ENCODE peak calls at places on chromosomes 1 and 21, in four cellular contexts. B is fibroblast of lung, W is thoracic aorta, G is PC-3. O is an unnamed sample.
A peak's percentile ranks its signal among the peaks of the same experiment; 100 is the strongest.

GRCh38 chr1:245978915-245979314 is 528.2 kb downstream of the SMYD3 start:
- DNase-seq in B (peak; percentile 70), W (no peak), G (no peak), O (no peak)

GRCh38 chr1:227793948-227794812 is 21.3 kb upstream of the PRSS38 start:
- DNase-seq in B (peak; percentile 94), W (no peak), G (no peak), O (no peak)

GRCh38 chr1:214623430-214623829 is 20.4 kb downstream of the CENPF start:
- DNase-seq in B (no peak), W (no peak), G (peak; percentile 81), O (no peak)

GRCh38 chr1:116855788-116856187 is 53.9 kb upstream of the PTGFRN start:
- DNase-seq in B (peak; percentile 82), W (no peak), G (no peak), O (no peak)

GRCh38 chr21:43972850-43973633 is 39.1 kb upstream of the TRAPPC10 start:
- DNase-seq in B (no peak), W (no peak), G (no peak), O (no peak)

GRCh38 chr1:201789245-201789644 is 39.7 kb upstream of the IPO9 start:
- DNase-seq in B (no peak), W (no peak), G (no peak), O (no peak)

GRCh38 chr1:154329152-154329521 is 3.8 kb downstream of the ATP8B2 start:
- DNase-seq in B (peak; percentile 40), W (no peak), G (no peak), O (no peak)

GRCh38 chr1:97053275-97053674 is 331.7 kb downstream of the PTBP2 start:
- DNase-seq in B (no peak), W (no peak), G (no peak), O (no peak)

GRCh38 chr1:242515555-242515954 is 8.9 kb downstream of the PLD5 start:
- DNase-seq in B (no peak), W (no peak), G (no peak), O (no peak)

GRCh38 chr1:156583821-156584622 is 4.5 kb downstream of the TTC24 start:
- DNase-seq in B (peak; percentile 72), W (no peak), G (peak; percentile 95), O (no peak)

GRCh38 chr1:170145691-170146676 is at the start of gene NTMT2:
- DNase-seq in B (peak; percentile 64), W (no peak), G (no peak), O (no peak)

GRCh38 chr1:26994020-26994745 is 691 bp downstream of the TRNP1 start:
- DNase-seq in B (no peak), W (no peak), G (no peak), O (no peak)

GRCh38 chr1:218476385-218476784 is 131.2 kb downstream of the TGFB2 start:
- DNase-seq in B (peak; percentile 96), W (no peak), G (peak; percentile 97), O (no peak)

GRCh38 chr1:12595839-12596821 is 21.9 kb downstream of the DHRS3 start:
- DNase-seq in B (peak; percentile 99), W (peak; percentile 83), G (peak; percentile 92), O (peak; percentile 95)

GRCh38 chr1:165871311-165872067 is 44.1 kb downstream of the UCK2 start:
- DNase-seq in B (peak; percentile 73), W (no peak), G (peak; percentile 33), O (no peak)

GRCh38 chr1:114979278-114979891 is 50.2 kb upstream of the TSHB start:
- DNase-seq in B (peak; percentile 35), W (peak; percentile 8), G (peak; percentile 89), O (no peak)

GRCh38 chr1:232179896-232180760 is 449.8 kb downstream of the SIPA1L2 start:
- DNase-seq in B (no peak), W (no peak), G (no peak), O (peak; percentile 77)

GRCh38 chr21:17765207-17765606 is 53.9 kb downstream of the C21orf91 start:
- DNase-seq in B (no peak), W (no peak), G (no peak), O (no peak)

GRCh38 chr1:19359357-19359756 is 47.2 kb downstream of the SLC66A1 start:
- DNase-seq in B (no peak), W (no peak), G (no peak), O (no peak)

GRCh38 chr1:20847619-20848080 is 60.5 kb upstream of the HP1BP3 start:
- DNase-seq in B (peak; percentile 90), W (no peak), G (peak; percentile 89), O (no peak)

GRCh38 chr1:22930235-22930912 is 42.3 kb downstream of the LACTBL1 start:
- DNase-seq in B (peak; percentile 8), W (no peak), G (peak; percentile 64), O (no peak)

GRCh38 chr21:41393876-41394465 is 32.1 kb upstream of the MX1 start:
- DNase-seq in B (no peak), W (no peak), G (no peak), O (peak; percentile 77)

GRCh38 chr1:80217377-80217986 is 1211.0 kb upstream of the ADGRL4 start:
- DNase-seq in B (peak; percentile 59), W (no peak), G (peak; percentile 73), O (no peak)

GRCh38 chr1:207316141-207316540 is 5.3 kb upstream of the CD55 start:
- DNase-seq in B (no peak), W (no peak), G (peak; percentile 94), O (no peak)

GRCh38 chr1:203461717-203462116 is 13.9 kb upstream of the PRELP start:
- DNase-seq in B (no peak), W (no peak), G (no peak), O (no peak)

GRCh38 chr1:201259476-201260235 is 23.6 kb upstream of the PKP1 start:
- DNase-seq in B (peak; percentile 54), W (no peak), G (no peak), O (peak; percentile 94)

GRCh38 chr1:60952566-60953215 is 129.7 kb upstream of the NFIA start:
- DNase-seq in B (no peak), W (no peak), G (no peak), O (no peak)

GRCh38 chr21:22096314-22096713 is 1098.1 kb downstream of the NCAM2 start:
- DNase-seq in B (no peak), W (no peak), G (no peak), O (no peak)

GRCh38 chr1:15382601-15383518 is 26.8 kb upstream of the EFHD2 start:
- DNase-seq in B (no peak), W (no peak), G (no peak), O (no peak)

GRCh38 chr1:224498574-224499170 is 64.1 kb upstream of the WDR26 start:
- DNase-seq in B (peak; percentile 93), W (no peak), G (peak; percentile 94), O (no peak)

GRCh38 chr1:55375617-55376258 is 160.6 kb upstream of the USP24 start:
- DNase-seq in B (peak; percentile 25), W (no peak), G (peak; percentile 58), O (no peak)

GRCh38 chr1:205314986-205315618 is 6.4 kb downstream of the NUAK2 start:
- DNase-seq in B (no peak), W (no peak), G (no peak), O (no peak)

GRCh38 chr1:5994713-5995621 is 2.7 kb upstream of the NPHP4 start:
- DNase-seq in B (no peak), W (no peak), G (no peak), O (no peak)

GRCh38 chr1:172778461-172779455 is 119.9 kb downstream of the FASLG start:
- DNase-seq in B (no peak), W (no peak), G (peak; percentile 52), O (no peak)
- TF ChIP-seq CTCF in B (no peak), W (no peak), G (peak; percentile 68), O (no peak)

GRCh38 chr1:223364685-223365382 is 858 bp upstream of the SUSD4 start:
- DNase-seq in B (peak; percentile 11), W (no peak), G (no peak), O (no peak)
- H3K4me3 ChIP-seq in B (no peak overlapping the region), W (peak overlapping the region; percentile 73), G (peak overlapping the region; percentile 53), O (peak overlapping the region; percentile 55)

GRCh38 chr21:27369234-27369633 is 402.3 kb upstream of the ADAMTS5 start:
- DNase-seq in B (no peak), W (no peak), G (no peak), O (no peak)
- H3K9me3 ChIP-seq in B (no peaks in the 10 kb centered on the region), W (no peaks in the 10 kb centered on the region), G (peaks cover 4% of the 10 kb centered on the region), O (no peaks in the 10 kb centered on the region)

GRCh38 chr1:183239793-183240625 is 53.9 kb downstream of the LAMC2 start:
- DNase-seq in B (no peak), W (no peak), G (no peak), O (peak; percentile 88)

GRCh38 chr1:183241446-183241845 is 55.4 kb downstream of the LAMC2 start:
- DNase-seq in B (peak; percentile 40), W (no peak), G (no peak), O (peak; percentile 22)

GRCh38 chr1:183238071-183238470 is 52.0 kb downstream of the LAMC2 start:
- DNase-seq in B (peak; percentile 79), W (no peak), G (peak; percentile 17), O (no peak)

GRCh38 chr1:183237046-183237445 is 51.0 kb downstream of the LAMC2 start:
- DNase-seq in B (no peak), W (no peak), G (no peak), O (no peak)

GRCh38 chr1:183239220-183239742 is 53.2 kb downstream of the LAMC2 start:
- DNase-seq in B (no peak), W (no peak), G (no peak), O (no peak)
- TF ChIP-seq CTCF in B (no peak), W (no peak), G (no peak), O (no peak)

GRCh38 chr21:32132911-32133310 is 145.9 kb downstream of the MIS18A start:
- DNase-seq in B (no peak), W (no peak), G (no peak), O (no peak)

GRCh38 chr21:32131164-32131563 is 147.7 kb downstream of the MIS18A start:
- DNase-seq in B (no peak), W (no peak), G (no peak), O (no peak)

GRCh38 chr21:32131960-32132359 is 146.9 kb downstream of the MIS18A start:
- DNase-seq in B (peak; percentile 42), W (no peak), G (peak; percentile 34), O (no peak)

GRCh38 chr21:32132409-32132808 is 146.4 kb downstream of the MIS18A start:
- DNase-seq in B (no peak), W (no peak), G (no peak), O (no peak)

GRCh38 chr21:32130031-32130891 is 148.6 kb downstream of the MIS18A start:
- DNase-seq in B (no peak), W (no peak), G (no peak), O (no peak)
- H3K4me3 ChIP-seq in B (no peak overlapping the region), W (no peak overlapping the region), G (no peak overlapping the region), O (no peak overlapping the region)

GRCh38 chr21:34156957-34157356 is 83.6 kb downstream of the MRPS6 start:
- DNase-seq in B (no peak), W (no peak), G (no peak), O (no peak)
- H3K9me3 ChIP-seq in B (no peaks in the 10 kb centered on the region), W (no peaks in the 10 kb centered on the region), G (no peaks in the 10 kb centered on the region), O (no peaks in the 10 kb centered on the region)

GRCh38 chr21:31514598-31514997 is 144.9 kb upstream of the SOD1 start:
- DNase-seq in B (peak; percentile 26), W (no peak), G (no peak), O (no peak)
- TF ChIP-seq CTCF in B (no peak), W (no peak), G (peak; percentile 9), O (no peak)

O was measured in vagina.